ENCODE peak calls at places on chromosomes 6 and 20, in five cellular contexts. One of them, this sample, is unnamed.
A peak's percentile ranks its signal among the peaks of the same experiment; 100 is the strongest.

GRCh38 chr6:158841358-158841757 is 22.2 kb upstream of the EZR start:
- DNase-seq in EL: no peak
- DNase-seq in RWPE1: no peak
- DNase-seq in putamen: no peak
- DNase-seq in H54: no peak
- DNase-seq in this sample: no peak

GRCh38 chr6:15287670-15288069 is 41.8 kb downstream of the JARID2 start:
- DNase-seq in EL: no peak
- DNase-seq in RWPE1: no peak
- DNase-seq in putamen: no peak
- DNase-seq in H54: no peak
- DNase-seq in this sample: no peak

GRCh38 chr6:68716605-68717004 is 81.5 kb downstream of the ADGRB3 start:
- DNase-seq in EL: no peak
- DNase-seq in RWPE1: no peak
- DNase-seq in putamen: no peak
- DNase-seq in H54: no peak
- DNase-seq in this sample: no peak

GRCh38 chr6:120681204-120681603 is 653.1 kb downstream of the TBC1D32 start:
- DNase-seq in EL: no peak
- DNase-seq in RWPE1: no peak
- DNase-seq in putamen: no peak
- DNase-seq in H54: no peak
- DNase-seq in this sample: no peak

GRCh38 chr6:150146436-150146835 is 3.6 kb downstream of the PPP1R14C start:
- DNase-seq in EL: no peak
- DNase-seq in RWPE1: no peak
- DNase-seq in putamen: no peak
- DNase-seq in H54: no peak
- DNase-seq in this sample: no peak

GRCh38 chr20:52434041-52434425 is 242.5 kb upstream of the ZFP64 start:
- DNase-seq in EL: no peak
- DNase-seq in RWPE1: no peak
- DNase-seq in putamen: no peak
- DNase-seq in H54: no peak
- DNase-seq in this sample: no peak

GRCh38 chr6:137363805-137364138 is 130.4 kb downstream of the OLIG3 start:
- DNase-seq in EL: no peak
- DNase-seq in RWPE1: peak; percentile 6
- DNase-seq in putamen: no peak
- DNase-seq in H54: no peak
- DNase-seq in this sample: no peak

GRCh38 chr6:33169286-33170175 is 22.7 kb downstream of the COL11A2 start:
- DNase-seq in EL: no peak
- DNase-seq in RWPE1: no peak
- DNase-seq in putamen: no peak
- DNase-seq in H54: no peak
- DNase-seq in this sample: no peak

GRCh38 chr6:145699462-145699861 is 35.9 kb downstream of the EPM2A start:
- DNase-seq in EL: peak; percentile 72
- DNase-seq in RWPE1: peak; percentile 57
- DNase-seq in putamen: no peak
- DNase-seq in H54: no peak
- DNase-seq in this sample: no peak

GRCh38 chr20:62900692-62901584 is 25.4 kb downstream of the DIDO1 start:
- DNase-seq in EL: no peak
- DNase-seq in RWPE1: peak; percentile 93
- DNase-seq in putamen: no peak
- DNase-seq in H54: no peak
- DNase-seq in this sample: peak; percentile 57

GRCh38 chr6:14283600-14284235 is 166.1 kb downstream of the CD83 start:
- DNase-seq in EL: no peak
- DNase-seq in RWPE1: no peak
- DNase-seq in putamen: no peak
- DNase-seq in H54: no peak
- DNase-seq in this sample: no peak

GRCh38 chr20:10557685-10558084 is 116.1 kb downstream of the JAG1 start:
- DNase-seq in EL: no peak
- DNase-seq in RWPE1: peak; percentile 61
- DNase-seq in putamen: no peak
- DNase-seq in H54: no peak
- DNase-seq in this sample: peak; percentile 70

GRCh38 chr20:63273635-63274380 is 1.2 kb downstream of the ARFGAP1 start:
- DNase-seq in EL: peak; percentile 86
- DNase-seq in RWPE1: peak; percentile 82
- DNase-seq in putamen: no peak
- DNase-seq in H54: peak; percentile 92
- DNase-seq in this sample: peak; percentile 6

GRCh38 chr6:142300758-142301251 is 1.0 kb upstream of the ADGRG6 start:
- DNase-seq in EL: peak; percentile 76
- DNase-seq in RWPE1: peak; percentile 81
- DNase-seq in putamen: no peak
- DNase-seq in H54: no peak
- DNase-seq in this sample: peak; percentile 97

GRCh38 chr20:23125625-23126191 is 39.6 kb upstream of the CD93 start:
- DNase-seq in EL: peak; percentile 21
- DNase-seq in RWPE1: no peak
- DNase-seq in putamen: no peak
- DNase-seq in H54: no peak
- DNase-seq in this sample: no peak

GRCh38 chr20:9551808-9552550 is 37.6 kb downstream of the LAMP5 start:
- DNase-seq in EL: no peak
- DNase-seq in RWPE1: no peak
- DNase-seq in putamen: no peak
- DNase-seq in H54: no peak
- DNase-seq in this sample: no peak

GRCh38 chr20:34222208-34222607 is 19.0 kb upstream of the ASIP start:
- DNase-seq in EL: peak; percentile 96
- DNase-seq in RWPE1: peak; percentile 67
- DNase-seq in putamen: no peak
- DNase-seq in H54: peak; percentile 33
- DNase-seq in this sample: peak; percentile 18

GRCh38 chr20:41617931-41618806 is at the start of gene CHD6:
- DNase-seq in EL: peak; percentile 100
- DNase-seq in RWPE1: peak; percentile 100
- DNase-seq in putamen: peak; percentile 99
- DNase-seq in H54: peak; percentile 99
- DNase-seq in this sample: peak; percentile 96

GRCh38 chr6:83958250-83958685 is 75.3 kb upstream of the MRAP2 start:
- DNase-seq in EL: peak; percentile 74
- DNase-seq in RWPE1: no peak
- DNase-seq in putamen: no peak
- DNase-seq in H54: no peak
- DNase-seq in this sample: no peak

This sample was measured in epithelial cell of prostate.